ENCODE peak calls at places on chromosomes 16 and 17, in seven cellular contexts. A is uterus, T is heart left ventricle, I is sigmoid colon, R is colonic mucosa, X is mammary epithelial cell, S is Caco-2. G is an unnamed sample.
A peak's percentile ranks its signal among the peaks of the same experiment; 100 is the strongest.

GRCh38 chr16:3977376-3977775 is 96.9 kb upstream of the CREBBP start:
- DNase-seq in R (no peak), X (no peak), T (no peak), S (no peak), A (no peak), I (no peak), G (no peak)

GRCh38 chr16:48276102-48276501 is 28.8 kb upstream of the ABCC11 start:
- DNase-seq in S (no peak), T (no peak), I (no peak), A (no peak), X (no peak), R (no peak), G (no peak)

GRCh38 chr17:18951941-18952842 is at the start of gene SLC5A10:
- DNase-seq in X (no peak), I (no peak), A (no peak), S (no peak), T (no peak), R (no peak), G (peak; percentile 46)

GRCh38 chr17:36777118-36777517 is 160.2 kb upstream of the LHX1 start:
- DNase-seq in S (no peak), R (no peak), I (no peak), X (no peak), A (no peak), T (no peak), G (no peak)

GRCh38 chr17:42342242-42343008 is 45.8 kb downstream of the STAT3 start:
- DNase-seq in R (no peak), S (no peak), X (no peak), T (no peak), I (peak; percentile 34), A (no peak), G (no peak)

GRCh38 chr17:18974407-18975149 is 22.6 kb downstream of the SLC5A10 start:
- DNase-seq in I (no peak), X (peak; percentile 56), A (no peak), T (no peak), S (no peak), R (no peak), G (no peak)

GRCh38 chr16:22217890-22218730 is 12.0 kb downstream of the EEF2K start:
- DNase-seq in X (no peak), S (peak; percentile 54), A (peak; percentile 64), I (peak; percentile 82), R (no peak), T (peak; percentile 61), G (no peak)

GRCh38 chr16:66923247-66923851 is 2.0 kb downstream of the RRAD start:
- DNase-seq in A (peak; percentile 73), X (no peak), I (peak; percentile 90), R (no peak), T (peak; percentile 74), S (no peak), G (no peak)

GRCh38 chr16:35750701-35751104 is 2291.3 kb downstream of the TP53TG3F start:
- DNase-seq in T (no peak), I (no peak), S (no peak), R (no peak), X (no peak), A (no peak), G (no peak)

GRCh38 chr16:57187508-57187854 is 1.4 kb downstream of the RSPRY1 start:
- DNase-seq in R (no peak), X (no peak), I (no peak), A (no peak), T (no peak), S (no peak), G (no peak)

GRCh38 chr17:76696763-76697701 is 13.7 kb downstream of the MXRA7 start:
- DNase-seq in T (peak; percentile 87), A (no peak), R (no peak), S (no peak), I (no peak), X (no peak), G (no peak)

GRCh38 chr16:84806256-84806889 is 13.4 kb upstream of the CRISPLD2 start:
- DNase-seq in A (no peak), R (no peak), S (no peak), T (peak; percentile 81), I (peak; percentile 81), X (no peak), G (no peak)

GRCh38 chr17:74427048-74427762 is 4.7 kb upstream of the GPRC5C start:
- DNase-seq in I (no peak), S (peak; percentile 70), X (peak; percentile 68), T (peak; percentile 67), R (peak; percentile 91), A (no peak), G (peak; percentile 69)

GRCh38 chr17:36675786-36676185 is 74.4 kb downstream of the MRM1 start:
- DNase-seq in S (no peak), T (no peak), X (no peak), I (no peak), A (no peak), R (no peak), G (no peak)

GRCh38 chr17:17526369-17526768 is 30.2 kb upstream of the RASD1 start:
- DNase-seq in I (peak; percentile 78), S (no peak), T (peak; percentile 78), X (no peak), R (no peak), A (peak; percentile 46), G (no peak)

GRCh38 chr17:50519141-50519834 is 11.0 kb downstream of the MYCBPAP start:
- DNase-seq in T (no peak), X (peak; percentile 98), S (peak; percentile 44), A (no peak), R (no peak), I (no peak), G (no peak)

GRCh38 chr16:10150906-10151305 is 31.3 kb downstream of the GRIN2A start:
- DNase-seq in I (no peak), X (peak; percentile 39), S (no peak), A (no peak), T (no peak), R (no peak), G (no peak)

GRCh38 chr17:78394209-78394608 is 15.8 kb downstream of the PGS1 start:
- DNase-seq in A (no peak), T (no peak), I (no peak), X (no peak), S (no peak), R (no peak), G (no peak)

GRCh38 chr16:285146-286055 is 2.4 kb downstream of the PDIA2 start:
- DNase-seq in R (no peak), T (no peak), S (no peak), I (no peak), A (no peak), X (no peak), G (no peak)

GRCh38 chr16:68396481-68396880 is 51.8 kb downstream of the SMPD3 start:
- DNase-seq in A (no peak), X (peak; percentile 26), I (no peak), S (no peak), T (no peak), R (peak; percentile 70), G (no peak)

GRCh38 chr17:1907818-1908698 is 78.3 kb downstream of the RPA1 start:
- DNase-seq in S (no peak), A (no peak), I (no peak), R (no peak), X (no peak), T (peak; percentile 33), G (no peak)

GRCh38 chr17:68697850-68698313 is 96.7 kb upstream of the FAM20A start:
- DNase-seq in I (peak; percentile 73), S (peak; percentile 56), R (no peak), X (peak; percentile 91), T (no peak), A (peak; percentile 67), G (no peak)

GRCh38 chr16:31472559-31473203 is 729 bp downstream of the TGFB1I1 start:
- DNase-seq in S (peak; percentile 75), T (peak; percentile 92), X (peak; percentile 90), R (peak; percentile 92), A (peak; percentile 97), I (peak; percentile 99), G (peak; percentile 94)

GRCh38 chr17:63925615-63926014 is 6.5 kb downstream of the CD79B start:
- DNase-seq in I (no peak), A (no peak), S (no peak), X (no peak), R (no peak), T (no peak), G (no peak)

GRCh38 chr16:588639-588888 is 1.3 kb upstream of the RAB40C start:
- DNase-seq in X (peak; percentile 54), T (peak; percentile 47), I (no peak), A (no peak), R (no peak), S (no peak), G (peak; percentile 82)

GRCh38 chr16:48003226-48003907 is 152.4 kb downstream of the ABCC12 start:
- DNase-seq in T (no peak), X (peak; percentile 96), R (no peak), I (no peak), A (no peak), S (peak; percentile 36), G (no peak)

GRCh38 chr17:81683208-81683583 is 401 bp downstream of the ARL16 start:
- DNase-seq in T (no peak), X (no peak), A (no peak), R (no peak), I (no peak), S (no peak), G (no peak)
- H3K4me3 ChIP-seq in T (peak overlapping the region; percentile 93), X (peak overlapping the region; percentile 76), A (peak overlapping the region; percentile 99), R (peak overlapping the region; percentile 99), I (peak overlapping the region; percentile 97), S (peak overlapping the region; percentile 89), G (peak overlapping the region; percentile 91)

GRCh38 chr17:71667661-71668060 is 453.2 kb upstream of the SOX9 start:
- DNase-seq in A (no peak), T (no peak), I (no peak), S (no peak), R (no peak), X (no peak), G (no peak)
- TF ChIP-seq CTCF in A (no peak), T (no peak), I (no peak), S (no peak), R (no peak), X (no peak), G (no peak)

DNA sequence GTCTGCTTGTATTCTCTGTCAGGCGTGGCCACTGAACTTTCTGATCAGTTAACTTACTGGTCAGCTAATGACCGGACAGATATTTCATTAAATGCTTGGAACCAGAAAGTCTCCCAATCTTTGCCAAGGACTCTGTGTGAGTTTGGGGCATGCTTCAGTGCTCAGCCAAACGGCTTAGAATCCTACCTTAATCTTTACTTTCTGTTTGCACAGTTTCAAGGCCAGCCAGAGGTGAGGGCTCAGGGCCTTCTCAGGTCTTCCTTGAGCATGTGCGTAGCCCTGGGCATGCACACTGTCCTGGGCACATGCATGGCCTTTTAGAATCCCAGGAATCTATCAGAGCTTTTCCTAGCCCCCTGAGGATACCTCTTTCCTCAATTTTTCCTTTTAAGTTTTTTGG is 230.1 kb downstream of the RAB11FIP4 start:
- DNase-seq in T (no peak), I (no peak), X (no peak), A (no peak), R (no peak), S (no peak), G (no peak)
- H3K9me3 ChIP-seq in T (peaks cover 50% of the 10 kb centered on the region), I (no peaks in the 10 kb centered on the region), X (peaks cover 5% of the 10 kb centered on the region), A (peaks cover 18% of the 10 kb centered on the region), R (no peaks in the 10 kb centered on the region), S (peaks cover 19% of the 10 kb centered on the region), G (peaks cover 8% of the 10 kb centered on the region)

DNA sequence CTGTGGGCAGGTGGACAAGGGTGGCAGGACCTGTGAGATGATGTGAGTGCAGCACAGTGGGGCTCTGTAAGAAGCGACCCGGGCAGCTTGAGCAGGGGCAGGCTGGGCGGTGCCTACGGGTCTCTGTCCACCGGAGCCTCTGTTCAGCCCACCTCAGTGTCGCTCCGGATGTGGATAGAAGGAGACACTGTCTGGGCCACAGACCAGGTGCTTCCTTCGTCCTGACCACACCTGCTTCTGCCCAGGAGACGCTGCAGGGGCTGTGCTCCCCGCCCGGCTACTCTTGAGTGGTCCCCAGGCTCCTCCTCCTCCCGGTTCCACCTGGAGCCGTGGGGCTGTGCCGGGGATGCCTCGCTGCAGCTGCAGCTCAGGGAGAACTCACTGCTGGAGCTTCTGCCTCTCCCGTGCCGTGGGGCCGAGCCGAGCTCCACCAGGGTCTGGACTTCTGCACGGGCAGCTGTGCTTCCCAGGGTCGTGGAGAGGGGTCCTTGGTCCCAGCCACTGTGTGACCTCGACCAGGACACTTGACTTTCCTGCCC is 21.5 kb downstream of the METRNL start:
- DNase-seq in A (no peak), T (no peak), I (no peak), R (no peak), S (no peak), X (no peak), G (no peak)
- H3K4me3 ChIP-seq in A (no peak overlapping the region), T (no peak overlapping the region), I (no peak overlapping the region), R (no peak overlapping the region), S (no peak overlapping the region), X (no peak overlapping the region), G (no peak overlapping the region)

G was measured in upper lobe of right lung.